ENCODE peak calls at places on chromosomes 16 and 17, in six cellular contexts. One of them, this sample, is unnamed.

GRCh38 chr17:66190738-66191606 is 961 bp downstream of the CEP112 start:
- DNase-seq in breast epithelium: no peak
- DNase-seq in SK-N-SH: peak; percentile 49
- DNase-seq in GM23338: no peak
- DNase-seq in stomach: no peak
- DNase-seq in HCT116: no peak
- DNase-seq in this sample: no peak

GRCh38 chr17:14428640-14429029 is 127.8 kb downstream of the HS3ST3B1 start:
- DNase-seq in stomach: no peak
- DNase-seq in SK-N-SH: no peak
- DNase-seq in HCT116: no peak
- DNase-seq in breast epithelium: no peak
- DNase-seq in GM23338: no peak
- DNase-seq in this sample: no peak

GRCh38 chr17:70552230-70552981 is 383.1 kb downstream of the KCNJ2 start:
- DNase-seq in SK-N-SH: peak; percentile 72
- DNase-seq in HCT116: peak; percentile 29
- DNase-seq in breast epithelium: no peak
- DNase-seq in GM23338: peak; percentile 79
- DNase-seq in stomach: no peak
- DNase-seq in this sample: peak; percentile 10

GRCh38 chr16:49473131-49473530 is 99.5 kb downstream of the C16orf78 start:
- DNase-seq in SK-N-SH: no peak
- DNase-seq in stomach: peak; percentile 3
- DNase-seq in breast epithelium: no peak
- DNase-seq in GM23338: no peak
- DNase-seq in HCT116: no peak
- DNase-seq in this sample: no peak

GRCh38 chr17:76179496-76180467 is 38.7 kb upstream of the FOXJ1 start:
- DNase-seq in stomach: no peak
- DNase-seq in breast epithelium: no peak
- DNase-seq in GM23338: no peak
- DNase-seq in SK-N-SH: no peak
- DNase-seq in HCT116: no peak
- DNase-seq in this sample: no peak

GRCh38 chr16:59126486-59126885 is 392.4 kb upstream of the GOT2 start:
- DNase-seq in SK-N-SH: no peak
- DNase-seq in breast epithelium: no peak
- DNase-seq in stomach: no peak
- DNase-seq in GM23338: no peak
- DNase-seq in HCT116: no peak
- DNase-seq in this sample: no peak

GRCh38 chr17:4853195-4853762 is 20.1 kb downstream of the MINK1 start:
- DNase-seq in HCT116: no peak
- DNase-seq in stomach: no peak
- DNase-seq in breast epithelium: no peak
- DNase-seq in GM23338: no peak
- DNase-seq in SK-N-SH: no peak
- DNase-seq in this sample: no peak

GRCh38 chr16:21070564-21070963 is 80.1 kb downstream of the DNAH3 start:
- DNase-seq in breast epithelium: no peak
- DNase-seq in stomach: no peak
- DNase-seq in GM23338: no peak
- DNase-seq in SK-N-SH: no peak
- DNase-seq in HCT116: no peak
- DNase-seq in this sample: no peak

GRCh38 chr16:56933266-56933619 is 1.3 kb downstream of the HERPUD1 start:
- DNase-seq in SK-N-SH: no peak
- DNase-seq in HCT116: no peak
- DNase-seq in breast epithelium: no peak
- DNase-seq in stomach: no peak
- DNase-seq in GM23338: peak; percentile 33
- DNase-seq in this sample: no peak

GRCh38 chr16:22323173-22323997 is 26.2 kb downstream of the POLR3E start:
- DNase-seq in breast epithelium: no peak
- DNase-seq in GM23338: no peak
- DNase-seq in SK-N-SH: no peak
- DNase-seq in HCT116: no peak
- DNase-seq in stomach: no peak
- DNase-seq in this sample: no peak

GRCh38 chr17:1998426-1998784 is 26.7 kb downstream of the RTN4RL1 start:
- DNase-seq in GM23338: peak; percentile 45
- DNase-seq in SK-N-SH: peak; percentile 61
- DNase-seq in breast epithelium: no peak
- DNase-seq in stomach: no peak
- DNase-seq in HCT116: no peak
- DNase-seq in this sample: no peak

DNA sequence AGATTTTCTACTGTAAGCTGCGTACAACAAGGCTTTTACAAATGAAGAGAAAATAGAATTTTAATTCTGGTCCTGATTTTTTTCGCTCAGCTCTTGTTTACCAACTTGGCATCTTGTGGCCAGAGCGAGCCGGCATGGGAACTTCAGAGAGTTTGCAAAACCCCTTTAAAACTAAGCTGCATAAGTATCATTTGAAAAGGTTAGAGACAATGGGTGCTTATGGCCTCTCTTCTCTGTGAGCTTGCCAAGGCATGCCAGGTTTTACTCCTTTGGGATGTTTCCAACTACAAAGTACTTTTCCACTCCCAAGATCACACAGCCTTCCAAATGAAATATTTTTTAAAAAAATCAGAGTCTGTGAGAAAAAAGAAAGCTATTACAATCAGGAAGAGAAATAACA is 62.4 kb upstream of the FA2H start:
- DNase-seq in HCT116: no peak
- DNase-seq in SK-N-SH: no peak
- DNase-seq in breast epithelium: no peak
- DNase-seq in GM23338: no peak
- DNase-seq in stomach: no peak
- DNase-seq in this sample: peak; percentile 17
- TF ChIP-seq POLR2AphosphoS5 in HCT116: no peak
- TF ChIP-seq POLR2AphosphoS5 in SK-N-SH: no peak
- TF ChIP-seq POLR2AphosphoS5 in breast epithelium: no peak
- TF ChIP-seq POLR2AphosphoS5 in GM23338: no peak
- TF ChIP-seq POLR2AphosphoS5 in stomach: no peak
- TF ChIP-seq POLR2AphosphoS5 in this sample: peak; percentile 10

GRCh38 chr16:84628226-84628731 is 10.4 kb upstream of the COTL1 start:
- DNase-seq in stomach: no peak
- DNase-seq in breast epithelium: no peak
- DNase-seq in SK-N-SH: no peak
- DNase-seq in GM23338: no peak
- DNase-seq in HCT116: no peak
- DNase-seq in this sample: no peak
- TF ChIP-seq POLR2AphosphoS5 in stomach: no peak
- TF ChIP-seq POLR2AphosphoS5 in breast epithelium: no peak
- TF ChIP-seq POLR2AphosphoS5 in SK-N-SH: no peak
- TF ChIP-seq POLR2AphosphoS5 in GM23338: no peak
- TF ChIP-seq POLR2AphosphoS5 in HCT116: no peak
- TF ChIP-seq POLR2AphosphoS5 in this sample: no peak

GRCh38 chr17:19743101-19744100 is 4.7 kb downstream of the ALDH3A1 start:
- DNase-seq in stomach: no peak
- DNase-seq in SK-N-SH: no peak
- DNase-seq in breast epithelium: no peak
- DNase-seq in GM23338: no peak
- DNase-seq in HCT116: no peak
- DNase-seq in this sample: no peak

GRCh38 chr17:19744492-19744891 is 3.6 kb downstream of the ALDH3A1 start:
- DNase-seq in stomach: no peak
- DNase-seq in GM23338: no peak
- DNase-seq in breast epithelium: no peak
- DNase-seq in SK-N-SH: no peak
- DNase-seq in HCT116: no peak
- DNase-seq in this sample: no peak

GRCh38 chr17:19746517-19746916 is 1.6 kb downstream of the ALDH3A1 start:
- DNase-seq in breast epithelium: no peak
- DNase-seq in HCT116: no peak
- DNase-seq in GM23338: no peak
- DNase-seq in SK-N-SH: no peak
- DNase-seq in stomach: no peak
- DNase-seq in this sample: no peak

GRCh38 chr17:19747159-19747719 is 859 bp downstream of the ALDH3A1 start:
- DNase-seq in breast epithelium: no peak
- DNase-seq in stomach: no peak
- DNase-seq in HCT116: no peak
- DNase-seq in SK-N-SH: no peak
- DNase-seq in GM23338: no peak
- DNase-seq in this sample: no peak

DNA sequence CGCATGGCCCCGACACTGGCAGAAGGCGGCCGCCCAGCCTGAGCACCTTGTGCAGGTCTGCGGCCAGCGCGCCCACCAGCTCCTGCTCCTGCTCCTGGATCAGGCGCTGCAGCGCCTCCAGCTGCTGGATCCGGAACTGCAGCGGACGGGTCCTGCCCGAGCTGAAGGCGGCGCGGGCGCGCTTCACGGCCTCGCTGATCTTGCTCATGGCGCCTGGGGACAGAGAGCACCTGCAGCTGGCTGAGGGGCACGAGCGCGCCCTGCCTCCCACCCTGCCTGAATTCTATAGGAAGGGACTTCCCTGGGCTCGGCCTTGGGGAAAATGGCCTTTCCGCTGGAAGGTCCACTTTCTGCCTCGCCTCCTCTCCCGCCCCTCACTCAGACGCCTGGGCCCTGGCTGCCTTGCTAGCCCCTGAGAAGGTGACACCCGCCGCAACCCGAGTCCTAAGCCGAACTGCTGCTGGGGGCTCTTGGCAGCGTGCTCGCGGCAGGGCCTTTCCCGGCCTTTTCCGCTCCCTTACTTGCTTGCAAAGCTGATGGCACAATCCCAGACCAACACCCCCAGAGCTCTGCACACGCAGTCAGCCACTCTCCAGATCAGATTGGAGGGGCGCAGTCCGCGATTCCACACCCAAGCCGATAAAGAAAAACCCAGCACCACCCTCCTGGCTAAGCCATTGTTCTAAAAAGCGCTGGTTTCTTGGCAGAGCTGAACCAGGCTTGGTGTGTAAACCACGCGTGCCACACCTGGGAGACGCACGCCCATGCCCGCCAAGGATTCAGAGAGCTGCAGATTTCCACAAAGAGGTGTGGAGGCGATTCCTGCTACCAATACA is 3.0 kb downstream of the ALDH3A1 start:
- DNase-seq in HCT116: peak; percentile 61
- DNase-seq in SK-N-SH: peak; percentile 95
- DNase-seq in stomach: peak; percentile 96
- DNase-seq in breast epithelium: peak; percentile 90
- DNase-seq in GM23338: peak; percentile 94
- DNase-seq in this sample: peak; percentile 91
- TF ChIP-seq POLR2AphosphoS5 in HCT116: peak; percentile 68
- TF ChIP-seq POLR2AphosphoS5 in SK-N-SH: peak; percentile 55
- TF ChIP-seq POLR2AphosphoS5 in stomach: peak; percentile 68
- TF ChIP-seq POLR2AphosphoS5 in breast epithelium: no peak
- TF ChIP-seq POLR2AphosphoS5 in GM23338: peak; percentile 66
- TF ChIP-seq POLR2AphosphoS5 in this sample: peak; percentile 55

DNA sequence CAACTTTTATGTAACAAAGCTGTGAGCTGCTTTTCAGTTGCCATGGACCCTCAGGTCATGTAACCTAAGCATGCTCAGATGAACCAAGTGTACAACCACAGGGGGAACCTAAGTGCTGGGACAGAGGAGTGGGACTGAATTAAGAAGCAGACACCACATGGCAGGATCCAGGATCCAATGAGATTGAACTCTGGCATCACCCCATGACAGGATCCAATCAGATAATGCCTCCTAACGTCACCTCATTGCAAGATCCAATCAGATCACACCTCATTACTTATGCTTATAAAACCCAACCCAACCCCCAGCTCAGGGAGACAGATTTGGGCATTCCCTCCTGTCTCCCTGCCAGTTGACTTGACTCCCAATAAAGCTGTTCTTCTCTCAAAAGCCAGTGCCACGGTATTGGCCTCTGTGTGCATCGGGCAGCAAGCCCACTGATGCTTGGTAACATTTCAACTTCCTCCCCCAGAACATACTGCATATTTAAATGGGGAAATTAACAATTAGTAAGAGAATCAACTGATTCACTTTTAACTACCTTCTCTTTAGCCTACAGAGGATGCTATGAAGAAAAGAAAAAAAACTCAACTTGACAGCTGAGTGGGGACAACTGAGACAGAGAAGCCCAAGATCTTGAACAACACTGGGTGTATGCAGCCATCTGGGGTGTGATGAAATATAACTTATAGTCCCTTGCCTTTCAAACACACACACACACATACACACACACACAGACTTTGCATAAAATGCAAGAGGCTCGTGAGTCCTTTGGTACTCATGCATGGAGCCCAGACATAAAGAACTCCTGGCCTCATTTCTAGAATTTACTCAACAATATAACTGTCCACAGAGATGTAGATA is 148.4 kb downstream of the SLC39A11 start:
- DNase-seq in stomach: no peak
- DNase-seq in SK-N-SH: no peak
- DNase-seq in HCT116: no peak
- DNase-seq in breast epithelium: no peak
- DNase-seq in GM23338: no peak
- DNase-seq in this sample: no peak
- TF ChIP-seq POLR2AphosphoS5 in stomach: no peak
- TF ChIP-seq POLR2AphosphoS5 in SK-N-SH: no peak
- TF ChIP-seq POLR2AphosphoS5 in HCT116: no peak
- TF ChIP-seq POLR2AphosphoS5 in breast epithelium: no peak
- TF ChIP-seq POLR2AphosphoS5 in GM23338: no peak
- TF ChIP-seq POLR2AphosphoS5 in this sample: no peak

GRCh38 chr17:50638851-50639767 is 4.4 kb downstream of the ABCC3 start:
- DNase-seq in stomach: peak; percentile 99
- DNase-seq in GM23338: no peak
- DNase-seq in SK-N-SH: peak; percentile 81
- DNase-seq in breast epithelium: peak; percentile 97
- DNase-seq in HCT116: peak; percentile 99
- DNase-seq in this sample: peak; percentile 96
- TF ChIP-seq POLR2AphosphoS5 in stomach: peak; percentile 81
- TF ChIP-seq POLR2AphosphoS5 in GM23338: no peak
- TF ChIP-seq POLR2AphosphoS5 in SK-N-SH: peak; percentile 75
- TF ChIP-seq POLR2AphosphoS5 in breast epithelium: peak; percentile 90
- TF ChIP-seq POLR2AphosphoS5 in HCT116: peak; percentile 76
- TF ChIP-seq POLR2AphosphoS5 in this sample: peak; percentile 92

This sample was measured in prostate gland.